ENCODE peak calls at places on chromosomes 13 and 19, in seven cellular contexts. J is gastrocnemius medialis, S is right lobe of liver, B is upper lobe of left lung, L is PC-3, Y is H1, X is ovary. E is an unnamed sample. For H3K4me1, the result is how much of the 10 kb centered on the place peaks cover.

GRCh38 chr19:48989701-48990291 is 3.3 kb downstream of the GYS1 start:
- DNase-seq in J (peak), X (no peak), Y (no peak), S (no peak), B (no peak), L (no peak), E (peak)

GRCh38 chr19:5321851-5322681 is 18.5 kb downstream of the PTPRS start:
- DNase-seq in Y (no peak), L (no peak), B (no peak), X (no peak), J (no peak), S (no peak), E (no peak)

GRCh38 chr19:19137556-19138109 is 645 bp downstream of the TMEM161A start:
- DNase-seq in S (no peak), B (peak), X (peak), L (no peak), Y (no peak), J (no peak), E (no peak)

GRCh38 chr13:110855363-110855762 is 59.5 kb downstream of the ANKRD10 start:
- DNase-seq in Y (no peak), J (no peak), S (no peak), B (no peak), L (no peak), X (no peak), E (no peak)

GRCh38 chr13:23505007-23505406 is 65.2 kb upstream of the TNFRSF19 start:
- DNase-seq in S (no peak), Y (no peak), L (peak), B (no peak), X (no peak), J (no peak), E (peak)

GRCh38 chr13:28983661-28984060 is 163.5 kb downstream of the MTUS2 start:
- DNase-seq in S (peak), L (no peak), Y (no peak), J (no peak), B (no peak), X (no peak), E (no peak)

GRCh38 chr19:35740108-35740422 is 2.2 kb downstream of the IGFLR1 start:
- DNase-seq in X (no peak), L (no peak), B (no peak), Y (no peak), J (no peak), S (no peak), E (no peak)

GRCh38 chr19:42177686-42178019 is 39.8 kb downstream of the DEDD2 start:
- DNase-seq in L (no peak), Y (no peak), B (no peak), S (no peak), J (no peak), X (no peak), E (no peak)

GRCh38 chr13:31029129-31029528 is 96.7 kb downstream of the TEX26 start:
- DNase-seq in J (no peak), B (no peak), X (no peak), Y (no peak), L (no peak), S (no peak), E (no peak)

GRCh38 chr13:75042809-75043208 is 439.2 kb downstream of the TBC1D4 start:
- DNase-seq in Y (no peak), J (no peak), B (no peak), X (no peak), L (no peak), S (no peak), E (no peak)

GRCh38 chr13:95676100-95676774 is 702 bp upstream of the DNAJC3 start:
- DNase-seq in B (peak), Y (no peak), L (peak), J (peak), X (peak), S (no peak), E (peak)

GRCh38 chr13:107600986-107601385 is 614.4 kb downstream of the LIG4 start:
- DNase-seq in Y (no peak), X (no peak), L (no peak), J (no peak), S (no peak), B (peak), E (no peak)

GRCh38 chr13:24050292-24050711 is 110.2 kb upstream of the SPATA13 start:
- DNase-seq in S (no peak), B (peak), L (peak), X (peak), Y (no peak), J (no peak), E (no peak)

GRCh38 chr13:24716011-24716410 is 35.8 kb downstream of the ATP12A start:
- DNase-seq in L (no peak), Y (no peak), B (no peak), J (no peak), X (no peak), S (no peak), E (no peak)

GRCh38 chr13:111373486-111373885 is 53.0 kb downstream of the TEX29 start:
- DNase-seq in S (no peak), X (no peak), Y (peak), J (no peak), L (no peak), B (no peak), E (no peak)

GRCh38 chr13:30154531-30154930 is 152.8 kb downstream of the KATNAL1 start:
- DNase-seq in Y (no peak), L (no peak), B (no peak), J (no peak), S (no peak), X (no peak), E (no peak)

GRCh38 chr13:106690779-106691178 is 122.8 kb upstream of the ARGLU1 start:
- DNase-seq in B (peak), Y (no peak), L (no peak), X (no peak), S (peak), J (no peak), E (peak)

GRCh38 chr19:15672580-15673175 is at the start of gene CYP4F12:
- DNase-seq in Y (no peak), S (peak), J (peak), B (peak), L (peak), X (peak), E (peak)

GRCh38 chr13:113864303-113864890 is 521 bp upstream of the GAS6 start:
- DNase-seq in L (no peak), J (no peak), X (no peak), S (no peak), B (no peak), Y (no peak), E (no peak)

GRCh38 chr19:12867120-12868099 is 13.8 kb downstream of the DNASE2 start:
- DNase-seq in B (peak), J (no peak), X (peak), S (no peak), Y (peak), L (no peak), E (peak)

GRCh38 chr13:32121316-32121715 is 89.7 kb downstream of the FRY start:
- DNase-seq in B (no peak), X (no peak), S (no peak), Y (no peak), L (no peak), J (no peak), E (no peak)

DNA sequence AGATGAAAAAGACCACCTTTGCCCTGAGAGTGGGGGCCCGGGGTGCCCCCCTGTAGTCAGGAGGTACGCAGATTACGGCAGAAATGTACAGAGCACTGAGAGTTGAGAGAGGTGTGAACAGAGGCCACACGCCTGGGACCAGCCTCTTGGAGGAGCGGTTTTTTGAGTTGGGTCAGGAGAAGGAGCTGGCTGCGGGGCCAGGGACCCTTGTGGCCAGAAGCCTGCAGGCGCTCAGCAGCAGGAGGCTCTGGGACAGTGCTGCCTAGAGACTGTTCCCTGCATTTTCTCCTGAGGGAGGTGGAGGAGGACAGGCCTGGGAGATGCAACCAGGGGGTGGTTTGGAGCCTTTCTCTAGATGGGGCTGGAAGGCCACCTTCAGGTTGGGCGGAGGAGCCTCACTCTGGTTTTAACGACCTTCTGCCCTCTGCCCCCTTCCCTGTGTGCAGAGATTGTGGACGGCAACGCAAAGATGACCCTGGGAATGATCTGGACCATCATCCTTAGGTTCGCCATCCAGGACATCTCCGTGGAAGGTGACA is 39.7 kb downstream of the CAPN12 start:
- DNase-seq in X (no peak), Y (no peak), B (no peak), J (no peak), L (no peak), S (no peak), E (no peak)
- H3K4me1 ChIP-seq in X (under half), Y (under half), B (half or more), J (under half), L (under half), S (under half), E (half or more)

DNA sequence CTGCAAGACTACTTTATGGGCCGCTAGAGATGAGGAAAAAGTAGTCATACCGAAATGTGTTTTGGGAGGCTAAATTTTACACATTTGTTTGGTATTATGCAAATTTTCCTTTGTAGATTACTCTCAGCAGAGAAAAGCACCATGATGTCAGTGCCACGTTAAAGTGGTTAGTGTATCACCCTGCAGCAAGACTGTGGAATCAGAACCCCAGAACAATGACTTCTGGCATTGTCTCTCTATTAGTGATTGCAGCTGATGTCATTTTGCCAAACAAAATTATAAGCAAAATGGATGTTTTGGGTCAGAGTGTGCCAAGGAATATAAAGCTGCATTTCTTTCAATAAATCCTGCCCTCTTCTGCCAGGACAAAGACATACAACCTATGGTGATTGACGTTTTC is 53.7 kb upstream of the TSHZ3 start:
- DNase-seq in L (no peak), B (no peak), J (no peak), S (no peak), Y (no peak), X (no peak), E (no peak)
- TF ChIP-seq CTCF in L (no peak), B (no peak), J (no peak), S (no peak), Y (no peak), X (no peak), E (no peak)

DNA sequence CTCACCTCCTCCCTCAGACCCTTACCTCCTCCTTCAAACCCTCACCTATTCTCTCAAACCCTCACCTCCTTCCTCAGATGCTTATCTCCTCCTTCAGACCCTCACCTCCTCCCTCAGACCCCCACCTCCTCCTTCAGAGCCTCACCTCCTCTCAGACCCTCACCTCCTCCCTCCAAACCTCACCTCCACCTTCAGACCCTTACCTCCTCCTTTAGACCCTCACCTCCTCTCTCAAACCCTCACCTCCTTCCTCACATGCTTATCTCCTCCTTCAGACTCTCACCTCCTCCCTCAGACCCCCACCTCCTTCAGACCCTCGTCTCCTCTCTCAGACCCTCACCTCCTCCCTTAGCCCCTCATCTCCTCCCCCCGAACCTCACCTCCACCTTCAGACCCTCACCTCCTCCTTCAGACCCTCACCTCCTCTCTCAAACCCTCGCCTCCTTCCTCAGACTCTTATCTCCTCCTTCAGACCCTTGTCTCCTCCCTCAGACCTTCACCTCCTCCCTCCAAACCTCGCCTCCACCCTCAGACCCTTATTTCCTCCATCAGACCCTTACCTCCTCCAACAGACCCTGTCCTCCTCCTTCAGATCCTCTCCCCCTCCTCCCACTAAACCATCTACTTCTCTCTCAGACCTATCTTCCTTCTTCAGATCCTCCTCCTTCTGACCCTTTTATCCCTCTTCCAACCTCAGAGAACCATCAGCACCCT is 2.5 kb upstream of the BCL3 start:
- DNase-seq in L (no peak), X (no peak), J (no peak), B (no peak), Y (no peak), S (no peak), E (no peak)
- H3K27ac ChIP-seq in L (peak), X (peak), J (peak), B (peak), Y (no peak), S (peak), E (peak)

DNA sequence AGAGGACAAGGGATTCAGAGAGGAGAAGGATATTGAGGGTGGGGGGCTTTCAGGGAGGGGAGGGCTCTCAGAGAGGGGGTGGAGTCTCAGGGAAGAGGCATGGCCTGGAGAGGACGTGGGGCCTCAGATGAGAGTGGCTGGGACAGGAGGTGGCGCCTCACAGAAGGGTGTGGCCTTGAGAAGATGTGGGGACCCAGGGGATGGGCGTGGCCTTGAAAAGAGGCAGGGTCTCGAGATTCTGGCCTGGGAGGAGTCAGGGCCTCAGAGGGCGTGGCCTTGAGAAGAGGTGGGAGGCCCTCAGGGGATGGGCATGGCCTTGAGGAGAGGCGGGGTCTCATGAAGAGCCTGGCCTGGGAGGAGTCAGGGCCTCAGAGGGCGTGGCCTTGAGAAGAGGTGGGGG is 23.7 kb upstream of the TNFSF14 start:
- DNase-seq in L (no peak), S (peak), B (no peak), Y (no peak), X (no peak), J (no peak), E (no peak)
- H3K4me1 ChIP-seq in L (under half), S (under half), B (under half), Y (under half), X (under half), J (under half), E (under half)

GRCh38 chr13:33933810-33934209 is 115.9 kb downstream of the RFC3 start:
- DNase-seq in Y (no peak), X (no peak), B (no peak), L (no peak), S (no peak), J (no peak), E (no peak)

GRCh38 chr13:33934343-33934742 is 116.4 kb downstream of the RFC3 start:
- DNase-seq in B (no peak), L (no peak), J (no peak), Y (no peak), X (no peak), S (no peak), E (no peak)

GRCh38 chr13:33932765-33933406 is 114.9 kb downstream of the RFC3 start:
- DNase-seq in S (no peak), L (no peak), Y (no peak), J (no peak), B (no peak), X (no peak), E (no peak)

GRCh38 chr13:33934936-33935510 is 117.1 kb downstream of the RFC3 start:
- DNase-seq in S (no peak), L (no peak), Y (no peak), X (no peak), B (no peak), J (no peak), E (no peak)

GRCh38 chr13:33931397-33931987 is 113.5 kb downstream of the RFC3 start:
- DNase-seq in B (no peak), L (peak), Y (no peak), J (no peak), X (no peak), S (no peak), E (peak)
- TF ChIP-seq CTCF in B (no peak), L (peak), Y (peak), J (peak), X (peak), S (peak), E (peak)

DNA sequence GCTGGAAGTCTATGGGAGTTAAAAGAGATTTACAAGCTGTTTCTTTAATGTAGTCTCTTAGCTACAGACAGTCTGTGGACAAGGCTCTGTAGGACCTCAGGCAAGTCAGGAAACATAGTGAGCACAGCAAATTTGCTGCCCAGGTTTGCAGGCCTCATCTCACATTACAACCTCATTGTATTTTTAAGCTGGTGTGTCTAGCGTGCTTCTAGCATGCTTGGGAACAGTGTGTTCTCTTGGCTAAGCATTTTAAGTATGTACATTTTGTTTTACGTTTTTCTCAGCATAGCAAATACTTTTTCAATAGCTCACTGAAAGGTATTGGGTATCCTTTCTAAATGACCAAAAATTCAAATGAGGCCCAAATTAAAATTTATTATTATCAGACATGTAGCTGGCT is 113.2 kb downstream of the STARD13 start:
- DNase-seq in X (no peak), J (peak), B (no peak), Y (no peak), L (no peak), S (no peak), E (no peak)
- H3K27ac ChIP-seq in X (no peak), J (peak), B (no peak), Y (no peak), L (no peak), S (no peak), E (peak)

DNA sequence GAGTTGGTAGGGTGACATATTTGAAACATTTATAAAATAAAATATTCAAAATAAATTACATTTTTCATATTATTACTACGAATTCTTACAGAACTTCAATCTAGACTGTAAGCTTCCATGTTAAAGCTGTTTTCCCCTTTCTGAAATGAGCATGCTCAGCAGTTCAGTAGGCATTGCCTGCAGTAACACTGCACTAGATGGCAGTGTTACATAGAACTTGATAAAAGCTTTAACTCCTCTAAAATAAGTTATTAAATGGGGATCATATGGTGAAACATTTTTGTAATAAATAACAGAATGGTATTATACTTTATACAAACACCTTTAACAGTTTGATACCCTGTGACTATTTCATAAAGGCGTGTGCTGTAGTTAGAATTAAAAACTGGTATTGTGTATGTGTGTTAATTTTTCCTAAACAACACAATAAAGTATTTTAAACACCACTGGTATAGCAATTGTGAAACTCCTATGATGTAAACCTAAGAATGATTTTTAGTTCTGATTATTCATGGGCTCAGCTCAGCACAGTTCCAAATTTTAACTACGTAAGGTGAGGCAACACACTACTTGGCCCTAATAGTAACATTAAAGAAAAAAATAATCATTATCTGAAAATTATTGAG is 11.6 kb upstream of the GPR18 start:
- DNase-seq in S (no peak), X (no peak), B (no peak), L (peak), J (no peak), Y (no peak), E (no peak)
- H3K4me1 ChIP-seq in S (under half), X (under half), B (under half), L (under half), J (under half), Y (under half), E (under half)